ENCODE peak calls at places on chromosomes 7 and 10, in seven cellular contexts. One of them, this sample, is unnamed.

GRCh38 chr10:75367098-75367497 is 34.5 kb downstream of the ZNF503 start:
- DNase-seq in right lobe of liver: no peak
- DNase-seq in NCI-H1417: peak; percentile 16
- DNase-seq in GM12865: no peak
- DNase-seq in activated CD4-positive, alpha-beta memory T cell treated with anti-CD3 and anti-CD28 coated beads, Interleukin-2, amount 10 ng/mL, durations not matched to agents 7 days and 5 days: no peak
- DNase-seq in HCEC 1CT: no peak
- DNase-seq in T-cell: no peak
- DNase-seq in this sample: no peak

GRCh38 chr7:130995252-130996081 is 261.5 kb upstream of the KLF14 start:
- DNase-seq in right lobe of liver: no peak
- DNase-seq in NCI-H1417: no peak
- DNase-seq in GM12865: no peak
- DNase-seq in activated CD4-positive, alpha-beta memory T cell treated with anti-CD3 and anti-CD28 coated beads, Interleukin-2, amount 10 ng/mL, durations not matched to agents 7 days and 5 days: no peak
- DNase-seq in HCEC 1CT: no peak
- DNase-seq in T-cell: no peak
- DNase-seq in this sample: no peak

GRCh38 chr10:34492081-34492480 is 323.0 kb downstream of the PARD3 start:
- DNase-seq in right lobe of liver: no peak
- DNase-seq in NCI-H1417: peak; percentile 78
- DNase-seq in GM12865: no peak
- DNase-seq in activated CD4-positive, alpha-beta memory T cell treated with anti-CD3 and anti-CD28 coated beads, Interleukin-2, amount 10 ng/mL, durations not matched to agents 7 days and 5 days: no peak
- DNase-seq in HCEC 1CT: no peak
- DNase-seq in T-cell: no peak
- DNase-seq in this sample: no peak

GRCh38 chr10:22316286-22317120 is at the start of gene COMMD3:
- DNase-seq in right lobe of liver: peak; percentile 90
- DNase-seq in NCI-H1417: peak; percentile 90
- DNase-seq in GM12865: peak; percentile 90
- DNase-seq in activated CD4-positive, alpha-beta memory T cell treated with anti-CD3 and anti-CD28 coated beads, Interleukin-2, amount 10 ng/mL, durations not matched to agents 7 days and 5 days: peak; percentile 86
- DNase-seq in HCEC 1CT: peak; percentile 89
- DNase-seq in T-cell: peak; percentile 70
- DNase-seq in this sample: peak; percentile 88

GRCh38 chr7:152709307-152710133 is 33.6 kb upstream of the XRCC2 start:
- DNase-seq in right lobe of liver: no peak
- DNase-seq in NCI-H1417: peak; percentile 57
- DNase-seq in GM12865: no peak
- DNase-seq in activated CD4-positive, alpha-beta memory T cell treated with anti-CD3 and anti-CD28 coated beads, Interleukin-2, amount 10 ng/mL, durations not matched to agents 7 days and 5 days: no peak
- DNase-seq in HCEC 1CT: peak; percentile 36
- DNase-seq in T-cell: no peak
- DNase-seq in this sample: no peak

GRCh38 chr10:73998623-73999622 is 1.0 kb downstream of the VCL start:
- DNase-seq in right lobe of liver: peak; percentile 58
- DNase-seq in NCI-H1417: peak; percentile 21
- DNase-seq in GM12865: peak; percentile 24
- DNase-seq in activated CD4-positive, alpha-beta memory T cell treated with anti-CD3 and anti-CD28 coated beads, Interleukin-2, amount 10 ng/mL, durations not matched to agents 7 days and 5 days: peak; percentile 28
- DNase-seq in HCEC 1CT: peak; percentile 81
- DNase-seq in T-cell: no peak
- DNase-seq in this sample: peak; percentile 38

GRCh38 chr10:7767209-7767608 is 20.6 kb downstream of the KIN start:
- DNase-seq in right lobe of liver: no peak
- DNase-seq in NCI-H1417: no peak
- DNase-seq in GM12865: no peak
- DNase-seq in activated CD4-positive, alpha-beta memory T cell treated with anti-CD3 and anti-CD28 coated beads, Interleukin-2, amount 10 ng/mL, durations not matched to agents 7 days and 5 days: no peak
- DNase-seq in HCEC 1CT: peak; percentile 97
- DNase-seq in T-cell: no peak
- DNase-seq in this sample: no peak

GRCh38 chr10:133297504-133297903 is 11.2 kb downstream of the TUBGCP2 start:
- DNase-seq in right lobe of liver: no peak
- DNase-seq in NCI-H1417: no peak
- DNase-seq in GM12865: no peak
- DNase-seq in activated CD4-positive, alpha-beta memory T cell treated with anti-CD3 and anti-CD28 coated beads, Interleukin-2, amount 10 ng/mL, durations not matched to agents 7 days and 5 days: no peak
- DNase-seq in HCEC 1CT: no peak
- DNase-seq in T-cell: no peak
- DNase-seq in this sample: no peak

GRCh38 chr10:112848868-112849267 is 101.2 kb upstream of the TCF7L2 start:
- DNase-seq in right lobe of liver: no peak
- DNase-seq in NCI-H1417: no peak
- DNase-seq in GM12865: no peak
- DNase-seq in activated CD4-positive, alpha-beta memory T cell treated with anti-CD3 and anti-CD28 coated beads, Interleukin-2, amount 10 ng/mL, durations not matched to agents 7 days and 5 days: no peak
- DNase-seq in HCEC 1CT: no peak
- DNase-seq in T-cell: no peak
- DNase-seq in this sample: no peak

GRCh38 chr7:1149351-1149794 is 10.6 kb downstream of the ZFAND2A start:
- DNase-seq in right lobe of liver: no peak
- DNase-seq in NCI-H1417: no peak
- DNase-seq in GM12865: no peak
- DNase-seq in activated CD4-positive, alpha-beta memory T cell treated with anti-CD3 and anti-CD28 coated beads, Interleukin-2, amount 10 ng/mL, durations not matched to agents 7 days and 5 days: no peak
- DNase-seq in HCEC 1CT: no peak
- DNase-seq in T-cell: no peak
- DNase-seq in this sample: no peak

GRCh38 chr7:8133188-8133848 is 128.6 kb downstream of the ICA1 start:
- DNase-seq in right lobe of liver: no peak
- DNase-seq in NCI-H1417: no peak
- DNase-seq in GM12865: peak; percentile 69
- DNase-seq in activated CD4-positive, alpha-beta memory T cell treated with anti-CD3 and anti-CD28 coated beads, Interleukin-2, amount 10 ng/mL, durations not matched to agents 7 days and 5 days: no peak
- DNase-seq in HCEC 1CT: no peak
- DNase-seq in T-cell: no peak
- DNase-seq in this sample: no peak